ENCODE peak calls at places on chromosomes 3 and 15, in seven cellular contexts. One of them, this sample, is unnamed.

GRCh38 chr3:37935290-37935668 is 55.3 kb upstream of the VILL start:
- DNase-seq in germinal center: no peak
- DNase-seq in NCI-H1417: no peak
- DNase-seq in ELR: peak; percentile 16
- DNase-seq in EL: peak; percentile 36
- DNase-seq in right atrium auricular region: no peak
- DNase-seq in epithelial cell of proximal tubule: no peak
- DNase-seq in this sample: no peak

GRCh38 chr3:196166741-196167140 is 44.5 kb downstream of the ZDHHC19 start:
- DNase-seq in germinal center: no peak
- DNase-seq in NCI-H1417: no peak
- DNase-seq in ELR: no peak
- DNase-seq in EL: no peak
- DNase-seq in right atrium auricular region: no peak
- DNase-seq in epithelial cell of proximal tubule: no peak
- DNase-seq in this sample: no peak

GRCh38 chr15:37767841-37768455 is 166.5 kb upstream of the TMCO5A start:
- DNase-seq in germinal center: no peak
- DNase-seq in NCI-H1417: no peak
- DNase-seq in ELR: peak; percentile 33
- DNase-seq in EL: peak; percentile 4
- DNase-seq in right atrium auricular region: no peak
- DNase-seq in epithelial cell of proximal tubule: no peak
- DNase-seq in this sample: no peak

GRCh38 chr3:3170998-3171397 is 8.5 kb downstream of the CRBN start:
- DNase-seq in germinal center: no peak
- DNase-seq in NCI-H1417: peak; percentile 12
- DNase-seq in ELR: peak; percentile 39
- DNase-seq in EL: peak; percentile 23
- DNase-seq in right atrium auricular region: no peak
- DNase-seq in epithelial cell of proximal tubule: no peak
- DNase-seq in this sample: peak; percentile 22

GRCh38 chr15:83436513-83437158 is 10.5 kb upstream of the SH3GL3 start:
- DNase-seq in germinal center: no peak
- DNase-seq in NCI-H1417: peak; percentile 8
- DNase-seq in ELR: peak; percentile 75
- DNase-seq in EL: peak; percentile 48
- DNase-seq in right atrium auricular region: no peak
- DNase-seq in epithelial cell of proximal tubule: no peak
- DNase-seq in this sample: peak; percentile 54

GRCh38 chr15:38707802-38708671 is 143.4 kb upstream of the RASGRP1 start:
- DNase-seq in germinal center: peak; percentile 52
- DNase-seq in NCI-H1417: peak; percentile 33
- DNase-seq in ELR: peak; percentile 68
- DNase-seq in EL: peak; percentile 69
- DNase-seq in right atrium auricular region: no peak
- DNase-seq in epithelial cell of proximal tubule: no peak
- DNase-seq in this sample: peak; percentile 55

GRCh38 chr15:22944651-22945050 is 35.5 kb downstream of the CYFIP1 start:
- DNase-seq in germinal center: no peak
- DNase-seq in NCI-H1417: peak; percentile 55
- DNase-seq in ELR: no peak
- DNase-seq in EL: no peak
- DNase-seq in right atrium auricular region: no peak
- DNase-seq in epithelial cell of proximal tubule: no peak
- DNase-seq in this sample: no peak

GRCh38 chr15:75049392-75049791 is 26.0 kb downstream of the PPCDC start:
- DNase-seq in germinal center: no peak
- DNase-seq in NCI-H1417: peak; percentile 7
- DNase-seq in ELR: no peak
- DNase-seq in EL: no peak
- DNase-seq in right atrium auricular region: no peak
- DNase-seq in epithelial cell of proximal tubule: no peak
- DNase-seq in this sample: no peak

GRCh38 chr3:105823149-105823866 is 45.5 kb downstream of the CBLB start:
- DNase-seq in germinal center: no peak
- DNase-seq in NCI-H1417: no peak
- DNase-seq in ELR: peak; percentile 95
- DNase-seq in EL: peak; percentile 89
- DNase-seq in right atrium auricular region: no peak
- DNase-seq in epithelial cell of proximal tubule: peak; percentile 81
- DNase-seq in this sample: peak; percentile 66

GRCh38 chr3:47752716-47753115 is 29.0 kb downstream of the SMARCC1 start:
- DNase-seq in germinal center: no peak
- DNase-seq in NCI-H1417: no peak
- DNase-seq in ELR: no peak
- DNase-seq in EL: no peak
- DNase-seq in right atrium auricular region: no peak
- DNase-seq in epithelial cell of proximal tubule: no peak
- DNase-seq in this sample: no peak

GRCh38 chr3:138114431-138114918 is 933 bp downstream of the DZIP1L start:
- DNase-seq in germinal center: no peak
- DNase-seq in NCI-H1417: no peak
- DNase-seq in ELR: peak; percentile 50
- DNase-seq in EL: peak; percentile 49
- DNase-seq in right atrium auricular region: no peak
- DNase-seq in epithelial cell of proximal tubule: no peak
- DNase-seq in this sample: no peak

GRCh38 chr15:56774356-56774755 is 41.0 kb upstream of the ZNF280D start:
- DNase-seq in germinal center: no peak
- DNase-seq in NCI-H1417: no peak
- DNase-seq in ELR: no peak
- DNase-seq in EL: no peak
- DNase-seq in right atrium auricular region: no peak
- DNase-seq in epithelial cell of proximal tubule: no peak
- DNase-seq in this sample: no peak

GRCh38 chr15:77461486-77461885 is 40.8 kb downstream of the HMG20A start:
- DNase-seq in germinal center: no peak
- DNase-seq in NCI-H1417: no peak
- DNase-seq in ELR: peak; percentile 41
- DNase-seq in EL: peak; percentile 75
- DNase-seq in right atrium auricular region: no peak
- DNase-seq in epithelial cell of proximal tubule: peak; percentile 52
- DNase-seq in this sample: no peak

GRCh38 chr3:183517656-183518055 is 37.9 kb downstream of the KLHL6 start:
- DNase-seq in germinal center: no peak
- DNase-seq in NCI-H1417: no peak
- DNase-seq in ELR: no peak
- DNase-seq in EL: no peak
- DNase-seq in right atrium auricular region: no peak
- DNase-seq in epithelial cell of proximal tubule: no peak
- DNase-seq in this sample: no peak

GRCh38 chr15:94164202-94164807 is 67.1 kb upstream of the MCTP2 start:
- DNase-seq in germinal center: peak; percentile 50
- DNase-seq in NCI-H1417: peak; percentile 59
- DNase-seq in ELR: peak; percentile 2
- DNase-seq in EL: peak; percentile 12
- DNase-seq in right atrium auricular region: no peak
- DNase-seq in epithelial cell of proximal tubule: no peak
- DNase-seq in this sample: peak; percentile 27

GRCh38 chr3:55373413-55373812 is 113.7 kb downstream of the WNT5A start:
- DNase-seq in germinal center: no peak
- DNase-seq in NCI-H1417: no peak
- DNase-seq in ELR: no peak
- DNase-seq in EL: no peak
- DNase-seq in right atrium auricular region: no peak
- DNase-seq in epithelial cell of proximal tubule: no peak
- DNase-seq in this sample: no peak

GRCh38 chr15:85049805-85050204 is 68.1 kb downstream of the PDE8A start:
- DNase-seq in germinal center: no peak
- DNase-seq in NCI-H1417: no peak
- DNase-seq in ELR: no peak
- DNase-seq in EL: no peak
- DNase-seq in right atrium auricular region: no peak
- DNase-seq in epithelial cell of proximal tubule: no peak
- DNase-seq in this sample: no peak

GRCh38 chr3:159732172-159733111 is 256.2 kb upstream of the IL12A start:
- DNase-seq in germinal center: no peak
- DNase-seq in NCI-H1417: no peak
- DNase-seq in ELR: peak; percentile 77
- DNase-seq in EL: peak; percentile 95
- DNase-seq in right atrium auricular region: no peak
- DNase-seq in epithelial cell of proximal tubule: no peak
- DNase-seq in this sample: peak; percentile 70

GRCh38 chr15:81163961-81164800 is 30.1 kb downstream of the CFAP161 start:
- DNase-seq in germinal center: no peak
- DNase-seq in NCI-H1417: no peak
- DNase-seq in ELR: no peak
- DNase-seq in EL: no peak
- DNase-seq in right atrium auricular region: no peak
- DNase-seq in epithelial cell of proximal tubule: no peak
- DNase-seq in this sample: peak; percentile 33

GRCh38 chr3:149421764-149422163 is 44.3 kb upstream of the TM4SF1 start:
- DNase-seq in germinal center: no peak
- DNase-seq in NCI-H1417: no peak
- DNase-seq in ELR: peak; percentile 46
- DNase-seq in EL: peak; percentile 31
- DNase-seq in right atrium auricular region: no peak
- DNase-seq in epithelial cell of proximal tubule: no peak
- DNase-seq in this sample: no peak

This sample was measured in astrocyte of the cerebellum.